ENCODE peak calls at places on chromosomes 4 and X, in ten cellular contexts. One of them, this sample, is unnamed.

GRCh38 chrX:18455384-18455783 is 30.0 kb downstream of the CDKL5 start:
- DNase-seq in frontal cortex: no peak
- DNase-seq in GM20000: no peak
- DNase-seq in T-helper 1 cell: no peak
- DNase-seq in stimulated activated CD4-positive, alpha-beta T cell treated with anti-CD3 and anti-CD28 coated beads, Interleukin-12 subunit alpha, Interleukin-12 subunit beta, amount 100 ng/mL, for 4 hours: no peak
- DNase-seq in epithelial cell of esophagus: no peak
- DNase-seq in EH: no peak
- DNase-seq in occipital lobe: no peak
- DNase-seq in foreskin melanocyte: no peak
- DNase-seq in stimulated activated CD8-positive, alpha-beta memory T cell treated with anti-CD3 and anti-CD28 coated beads, Interleukin-2, amount 100 ng/mL, for 1 hour: no peak
- DNase-seq in this sample: peak; percentile 41

GRCh38 chr4:88159137-88159725 is 792 bp upstream of the ABCG2 start:
- DNase-seq in frontal cortex: peak; percentile 12
- DNase-seq in GM20000: no peak
- DNase-seq in T-helper 1 cell: no peak
- DNase-seq in stimulated activated CD4-positive, alpha-beta T cell treated with anti-CD3 and anti-CD28 coated beads, Interleukin-12 subunit alpha, Interleukin-12 subunit beta, amount 100 ng/mL, for 4 hours: no peak
- DNase-seq in epithelial cell of esophagus: peak; percentile 39
- DNase-seq in EH: no peak
- DNase-seq in occipital lobe: peak; percentile 10
- DNase-seq in foreskin melanocyte: no peak
- DNase-seq in stimulated activated CD8-positive, alpha-beta memory T cell treated with anti-CD3 and anti-CD28 coated beads, Interleukin-2, amount 100 ng/mL, for 1 hour: no peak
- DNase-seq in this sample: no peak

GRCh38 chr4:86117781-86118302 is 242.0 kb downstream of the MAPK10 start:
- DNase-seq in frontal cortex: no peak
- DNase-seq in GM20000: no peak
- DNase-seq in T-helper 1 cell: no peak
- DNase-seq in stimulated activated CD4-positive, alpha-beta T cell treated with anti-CD3 and anti-CD28 coated beads, Interleukin-12 subunit alpha, Interleukin-12 subunit beta, amount 100 ng/mL, for 4 hours: no peak
- DNase-seq in epithelial cell of esophagus: peak; percentile 9
- DNase-seq in EH: peak; percentile 80
- DNase-seq in occipital lobe: no peak
- DNase-seq in foreskin melanocyte: no peak
- DNase-seq in stimulated activated CD8-positive, alpha-beta memory T cell treated with anti-CD3 and anti-CD28 coated beads, Interleukin-2, amount 100 ng/mL, for 1 hour: no peak
- DNase-seq in this sample: peak; percentile 61

GRCh38 chr4:173547889-173548288 is 17.9 kb upstream of the HAND2 start:
- DNase-seq in frontal cortex: no peak
- DNase-seq in GM20000: no peak
- DNase-seq in T-helper 1 cell: no peak
- DNase-seq in stimulated activated CD4-positive, alpha-beta T cell treated with anti-CD3 and anti-CD28 coated beads, Interleukin-12 subunit alpha, Interleukin-12 subunit beta, amount 100 ng/mL, for 4 hours: no peak
- DNase-seq in epithelial cell of esophagus: no peak
- DNase-seq in EH: peak; percentile 3
- DNase-seq in occipital lobe: no peak
- DNase-seq in foreskin melanocyte: no peak
- DNase-seq in stimulated activated CD8-positive, alpha-beta memory T cell treated with anti-CD3 and anti-CD28 coated beads, Interleukin-2, amount 100 ng/mL, for 1 hour: no peak
- DNase-seq in this sample: no peak

GRCh38 chr4:173448919-173449641 is 50.2 kb upstream of the SCRG1 start:
- DNase-seq in frontal cortex: no peak
- DNase-seq in GM20000: peak; percentile 22
- DNase-seq in T-helper 1 cell: no peak
- DNase-seq in stimulated activated CD4-positive, alpha-beta T cell treated with anti-CD3 and anti-CD28 coated beads, Interleukin-12 subunit alpha, Interleukin-12 subunit beta, amount 100 ng/mL, for 4 hours: no peak
- DNase-seq in epithelial cell of esophagus: no peak
- DNase-seq in EH: no peak
- DNase-seq in occipital lobe: no peak
- DNase-seq in foreskin melanocyte: no peak
- DNase-seq in stimulated activated CD8-positive, alpha-beta memory T cell treated with anti-CD3 and anti-CD28 coated beads, Interleukin-2, amount 100 ng/mL, for 1 hour: no peak
- DNase-seq in this sample: no peak

GRCh38 chr4:113065629-113066028 is 16.2 kb downstream of the ANK2 start:
- DNase-seq in frontal cortex: no peak
- DNase-seq in GM20000: no peak
- DNase-seq in T-helper 1 cell: no peak
- DNase-seq in stimulated activated CD4-positive, alpha-beta T cell treated with anti-CD3 and anti-CD28 coated beads, Interleukin-12 subunit alpha, Interleukin-12 subunit beta, amount 100 ng/mL, for 4 hours: no peak
- DNase-seq in epithelial cell of esophagus: no peak
- DNase-seq in EH: no peak
- DNase-seq in occipital lobe: no peak
- DNase-seq in foreskin melanocyte: no peak
- DNase-seq in stimulated activated CD8-positive, alpha-beta memory T cell treated with anti-CD3 and anti-CD28 coated beads, Interleukin-2, amount 100 ng/mL, for 1 hour: no peak
- DNase-seq in this sample: no peak

GRCh38 chrX:72258174-72258573 is 18.9 kb downstream of the RPS4X start:
- DNase-seq in frontal cortex: no peak
- DNase-seq in GM20000: no peak
- DNase-seq in T-helper 1 cell: no peak
- DNase-seq in stimulated activated CD4-positive, alpha-beta T cell treated with anti-CD3 and anti-CD28 coated beads, Interleukin-12 subunit alpha, Interleukin-12 subunit beta, amount 100 ng/mL, for 4 hours: no peak
- DNase-seq in epithelial cell of esophagus: no peak
- DNase-seq in EH: peak; percentile 88
- DNase-seq in occipital lobe: no peak
- DNase-seq in foreskin melanocyte: no peak
- DNase-seq in stimulated activated CD8-positive, alpha-beta memory T cell treated with anti-CD3 and anti-CD28 coated beads, Interleukin-2, amount 100 ng/mL, for 1 hour: no peak
- DNase-seq in this sample: peak; percentile 78

GRCh38 chr4:39636786-39637185 is 1.9 kb downstream of the SMIM14 start:
- DNase-seq in frontal cortex: no peak
- DNase-seq in GM20000: no peak
- DNase-seq in T-helper 1 cell: no peak
- DNase-seq in stimulated activated CD4-positive, alpha-beta T cell treated with anti-CD3 and anti-CD28 coated beads, Interleukin-12 subunit alpha, Interleukin-12 subunit beta, amount 100 ng/mL, for 4 hours: no peak
- DNase-seq in epithelial cell of esophagus: no peak
- DNase-seq in EH: no peak
- DNase-seq in occipital lobe: no peak
- DNase-seq in foreskin melanocyte: no peak
- DNase-seq in stimulated activated CD8-positive, alpha-beta memory T cell treated with anti-CD3 and anti-CD28 coated beads, Interleukin-2, amount 100 ng/mL, for 1 hour: peak; percentile 14
- DNase-seq in this sample: no peak

GRCh38 chr4:7781361-7781760 is 158.3 kb downstream of the AFAP1 start:
- DNase-seq in frontal cortex: no peak
- DNase-seq in GM20000: no peak
- DNase-seq in T-helper 1 cell: no peak
- DNase-seq in stimulated activated CD4-positive, alpha-beta T cell treated with anti-CD3 and anti-CD28 coated beads, Interleukin-12 subunit alpha, Interleukin-12 subunit beta, amount 100 ng/mL, for 4 hours: no peak
- DNase-seq in epithelial cell of esophagus: peak; percentile 38
- DNase-seq in EH: peak; percentile 90
- DNase-seq in occipital lobe: no peak
- DNase-seq in foreskin melanocyte: peak; percentile 64
- DNase-seq in stimulated activated CD8-positive, alpha-beta memory T cell treated with anti-CD3 and anti-CD28 coated beads, Interleukin-2, amount 100 ng/mL, for 1 hour: no peak
- DNase-seq in this sample: no peak

GRCh38 chrX:23434356-23434884 is 99.8 kb downstream of the PTCHD1 start:
- DNase-seq in frontal cortex: no peak
- DNase-seq in GM20000: no peak
- DNase-seq in T-helper 1 cell: no peak
- DNase-seq in stimulated activated CD4-positive, alpha-beta T cell treated with anti-CD3 and anti-CD28 coated beads, Interleukin-12 subunit alpha, Interleukin-12 subunit beta, amount 100 ng/mL, for 4 hours: no peak
- DNase-seq in epithelial cell of esophagus: peak; percentile 14
- DNase-seq in EH: peak; percentile 47
- DNase-seq in occipital lobe: peak; percentile 9
- DNase-seq in foreskin melanocyte: peak; percentile 67
- DNase-seq in stimulated activated CD8-positive, alpha-beta memory T cell treated with anti-CD3 and anti-CD28 coated beads, Interleukin-2, amount 100 ng/mL, for 1 hour: no peak
- DNase-seq in this sample: peak; percentile 15

GRCh38 chrX:15515931-15516330 is 15.3 kb downstream of the BMX start:
- DNase-seq in frontal cortex: no peak
- DNase-seq in GM20000: no peak
- DNase-seq in T-helper 1 cell: no peak
- DNase-seq in stimulated activated CD4-positive, alpha-beta T cell treated with anti-CD3 and anti-CD28 coated beads, Interleukin-12 subunit alpha, Interleukin-12 subunit beta, amount 100 ng/mL, for 4 hours: no peak
- DNase-seq in epithelial cell of esophagus: no peak
- DNase-seq in EH: no peak
- DNase-seq in occipital lobe: no peak
- DNase-seq in foreskin melanocyte: no peak
- DNase-seq in stimulated activated CD8-positive, alpha-beta memory T cell treated with anti-CD3 and anti-CD28 coated beads, Interleukin-2, amount 100 ng/mL, for 1 hour: no peak
- DNase-seq in this sample: no peak

GRCh38 chr4:119233750-119234149 is 21.2 kb downstream of the USP53 start:
- DNase-seq in frontal cortex: no peak
- DNase-seq in GM20000: no peak
- DNase-seq in T-helper 1 cell: peak; percentile 5
- DNase-seq in stimulated activated CD4-positive, alpha-beta T cell treated with anti-CD3 and anti-CD28 coated beads, Interleukin-12 subunit alpha, Interleukin-12 subunit beta, amount 100 ng/mL, for 4 hours: no peak
- DNase-seq in epithelial cell of esophagus: no peak
- DNase-seq in EH: no peak
- DNase-seq in occipital lobe: no peak
- DNase-seq in foreskin melanocyte: no peak
- DNase-seq in stimulated activated CD8-positive, alpha-beta memory T cell treated with anti-CD3 and anti-CD28 coated beads, Interleukin-2, amount 100 ng/mL, for 1 hour: no peak
- DNase-seq in this sample: peak; percentile 13

GRCh38 chr4:38385286-38386010 is 278.6 kb upstream of the KLF3 start:
- DNase-seq in frontal cortex: no peak
- DNase-seq in GM20000: no peak
- DNase-seq in T-helper 1 cell: no peak
- DNase-seq in stimulated activated CD4-positive, alpha-beta T cell treated with anti-CD3 and anti-CD28 coated beads, Interleukin-12 subunit alpha, Interleukin-12 subunit beta, amount 100 ng/mL, for 4 hours: no peak
- DNase-seq in epithelial cell of esophagus: peak; percentile 54
- DNase-seq in EH: no peak
- DNase-seq in occipital lobe: no peak
- DNase-seq in foreskin melanocyte: no peak
- DNase-seq in stimulated activated CD8-positive, alpha-beta memory T cell treated with anti-CD3 and anti-CD28 coated beads, Interleukin-2, amount 100 ng/mL, for 1 hour: no peak
- DNase-seq in this sample: peak; percentile 97

GRCh38 chr4:77190053-77190452 is 33.0 kb downstream of the CCNG2 start:
- DNase-seq in frontal cortex: no peak
- DNase-seq in GM20000: no peak
- DNase-seq in T-helper 1 cell: no peak
- DNase-seq in stimulated activated CD4-positive, alpha-beta T cell treated with anti-CD3 and anti-CD28 coated beads, Interleukin-12 subunit alpha, Interleukin-12 subunit beta, amount 100 ng/mL, for 4 hours: no peak
- DNase-seq in epithelial cell of esophagus: peak; percentile 85
- DNase-seq in EH: peak; percentile 31
- DNase-seq in occipital lobe: no peak
- DNase-seq in foreskin melanocyte: no peak
- DNase-seq in stimulated activated CD8-positive, alpha-beta memory T cell treated with anti-CD3 and anti-CD28 coated beads, Interleukin-2, amount 100 ng/mL, for 1 hour: no peak
- DNase-seq in this sample: peak; percentile 53

GRCh38 chr4:8304827-8305695 is 35.5 kb downstream of the HTRA3 start:
- DNase-seq in frontal cortex: no peak
- DNase-seq in GM20000: no peak
- DNase-seq in T-helper 1 cell: no peak
- DNase-seq in stimulated activated CD4-positive, alpha-beta T cell treated with anti-CD3 and anti-CD28 coated beads, Interleukin-12 subunit alpha, Interleukin-12 subunit beta, amount 100 ng/mL, for 4 hours: no peak
- DNase-seq in epithelial cell of esophagus: no peak
- DNase-seq in EH: no peak
- DNase-seq in occipital lobe: no peak
- DNase-seq in foreskin melanocyte: no peak
- DNase-seq in stimulated activated CD8-positive, alpha-beta memory T cell treated with anti-CD3 and anti-CD28 coated beads, Interleukin-2, amount 100 ng/mL, for 1 hour: no peak
- DNase-seq in this sample: no peak

GRCh38 chr4:173367946-173368345 is 2.8 kb upstream of the SAP30 start:
- DNase-seq in frontal cortex: no peak
- DNase-seq in GM20000: no peak
- DNase-seq in T-helper 1 cell: no peak
- DNase-seq in stimulated activated CD4-positive, alpha-beta T cell treated with anti-CD3 and anti-CD28 coated beads, Interleukin-12 subunit alpha, Interleukin-12 subunit beta, amount 100 ng/mL, for 4 hours: no peak
- DNase-seq in epithelial cell of esophagus: peak; percentile 55
- DNase-seq in EH: peak; percentile 35
- DNase-seq in occipital lobe: no peak
- DNase-seq in foreskin melanocyte: no peak
- DNase-seq in stimulated activated CD8-positive, alpha-beta memory T cell treated with anti-CD3 and anti-CD28 coated beads, Interleukin-2, amount 100 ng/mL, for 1 hour: no peak
- DNase-seq in this sample: no peak